ENCODE peak calls at places on chromosome 5, in four cellular contexts. C is KBM-7, D is WTC11, T is HTR-8/SVneo. Q is an unnamed sample.
A peak's percentile ranks its signal among the peaks of the same experiment; 100 is the strongest.

GRCh38 chr5:142324377-142324870 is 397 bp downstream of the SPRY4 start:
- DNase-seq in D (no peak), T (no peak), C (no peak), Q (peak; percentile 53)

GRCh38 chr5:174760721-174761120 is 36.3 kb downstream of the MSX2 start:
- DNase-seq in T (no peak), D (no peak), C (no peak), Q (no peak)

GRCh38 chr5:154901276-154901675 is 36.7 kb downstream of the GEMIN5 start:
- DNase-seq in D (no peak), C (no peak), T (no peak), Q (no peak)

GRCh38 chr5:106127341-106127781 is 1543.4 kb downstream of the EFNA5 start:
- DNase-seq in C (no peak), T (no peak), D (no peak), Q (no peak)

GRCh38 chr5:139445325-139446170 is 6.2 kb upstream of the DNAJC18 start:
- DNase-seq in D (no peak), T (no peak), C (no peak), Q (peak; percentile 83)

GRCh38 chr5:150077996-150078801 is 8.2 kb downstream of the CSF1R start:
- DNase-seq in C (no peak), D (no peak), T (no peak), Q (no peak)

GRCh38 chr5:25295067-25295466 is 650.3 kb upstream of the CDH10 start:
- DNase-seq in T (no peak), C (no peak), D (no peak), Q (peak; percentile 19)

GRCh38 chr5:33649801-33650482 is 209.2 kb downstream of the TARS1 start:
- DNase-seq in T (peak; percentile 19), C (no peak), D (no peak), Q (peak; percentile 18)

GRCh38 chr5:142298789-142299188 is 26.0 kb downstream of the SPRY4 start:
- DNase-seq in C (no peak), T (no peak), D (no peak), Q (no peak)

GRCh38 chr5:151082976-151083651 is 2.3 kb upstream of the TNIP1 start:
- DNase-seq in T (no peak), C (no peak), D (no peak), Q (peak; percentile 88)

GRCh38 chr5:50965621-50966362 is 299.4 kb downstream of the PARP8 start:
- DNase-seq in C (no peak), T (no peak), D (peak; percentile 20), Q (no peak)

GRCh38 chr5:74762599-74762998 is 4.3 kb downstream of the GFM2 start:
- DNase-seq in T (peak; percentile 51), D (no peak), C (no peak), Q (peak; percentile 97)

GRCh38 chr5:114018178-114018577 is 343.7 kb upstream of the KCNN2 start:
- DNase-seq in C (no peak), T (no peak), D (no peak), Q (no peak)

GRCh38 chr5:178668579-178668978 is 41.7 kb upstream of the CLK4 start:
- DNase-seq in C (peak; percentile 61), T (no peak), D (no peak), Q (no peak)

GRCh38 chr5:172731286-172732073 is 39.5 kb downstream of the DUSP1 start:
- DNase-seq in D (no peak), T (no peak), C (no peak), Q (peak; percentile 76)